ENCODE peak calls at places on chromosomes 11 and 22, in six cellular contexts. J is CD8-positive, alpha-beta memory T cell; S is upper lobe of right lung; Y is tibial artery; E is A549; N is GM23338. P is an unnamed sample.

GRCh38 chr11:60887531-60887930 is 18.9 kb downstream of the PRPF19 start:
- DNase-seq in J (no peak), Y (no peak), S (no peak), N (peak; percentile 77), E (peak; percentile 53), P (no peak)

GRCh38 chr11:117282956-117283355 is 8.2 kb upstream of the BACE1-AS start:
- DNase-seq in N (no peak), Y (no peak), S (no peak), E (no peak), J (no peak), P (no peak)

GRCh38 chr22:32080904-32081303 is 37.8 kb downstream of the SLC5A1 start:
- DNase-seq in S (no peak), J (peak; percentile 11), N (peak; percentile 84), Y (no peak), E (peak; percentile 60), P (no peak)

GRCh38 chr11:14894657-14895598 is 2.9 kb upstream of the CYP2R1 start:
- DNase-seq in J (no peak), Y (peak; percentile 67), N (no peak), E (no peak), S (peak; percentile 82), P (no peak)

GRCh38 chr11:67082071-67082791 is 25.6 kb downstream of the RHOD start:
- DNase-seq in S (no peak), Y (no peak), E (no peak), J (no peak), N (peak; percentile 61), P (no peak)

GRCh38 chr11:499201-500076 is 7.6 kb downstream of the RNH1 start:
- DNase-seq in Y (no peak), N (no peak), S (no peak), J (no peak), E (no peak), P (peak; percentile 70)

GRCh38 chr11:7892059-7892699 is 38.9 kb downstream of the OR10A6 start:
- DNase-seq in N (no peak), J (no peak), Y (no peak), E (no peak), S (no peak), P (no peak)

GRCh38 chr11:45906965-45907591 is at the start of gene FREY1:
- DNase-seq in N (no peak), Y (no peak), J (no peak), E (no peak), S (no peak), P (no peak)

GRCh38 chr11:2788751-2789140 is 89.0 kb upstream of the KCNQ1OT1 start:
- DNase-seq in S (peak; percentile 40), Y (no peak), N (no peak), J (no peak), E (no peak), P (no peak)

GRCh38 chr11:110438017-110438416 is 8.3 kb downstream of the FDX1 start:
- DNase-seq in N (no peak), S (no peak), J (no peak), Y (no peak), E (no peak), P (no peak)

GRCh38 chr11:121372671-121373429 is 79.3 kb upstream of the SORL1 start:
- DNase-seq in Y (no peak), J (no peak), E (no peak), N (peak; percentile 55), S (no peak), P (no peak)

GRCh38 chr11:74195828-74196227 is 24.7 kb downstream of the PPME1 start:
- DNase-seq in S (no peak), Y (no peak), J (no peak), N (no peak), E (no peak), P (no peak)

GRCh38 chr11:1877211-1878133 is 14.2 kb downstream of the PRR33 start:
- DNase-seq in Y (peak; percentile 53), E (no peak), S (peak; percentile 65), J (no peak), N (no peak), P (peak; percentile 88)

GRCh38 chr11:94145431-94145830 is 16.8 kb downstream of the PANX1 start:
- DNase-seq in S (no peak), Y (no peak), N (no peak), J (no peak), E (no peak), P (no peak)

GRCh38 chr22:26563022-26563421 is 26.9 kb downstream of the TPST2 start:
- DNase-seq in E (peak; percentile 13), J (no peak), Y (no peak), N (peak; percentile 49), S (no peak), P (no peak)

GRCh38 chr11:128709402-128709801 is 15.5 kb downstream of the FLI1 start:
- DNase-seq in S (no peak), J (no peak), Y (no peak), E (no peak), N (no peak), P (no peak)

GRCh38 chr11:127873478-127873877 is 713.9 kb downstream of the ETS1 start:
- DNase-seq in Y (no peak), N (no peak), E (no peak), S (no peak), J (no peak), P (no peak)

GRCh38 chr11:64863381-64864060 is 14.9 kb downstream of the EHD1 start:
- DNase-seq in S (no peak), E (no peak), N (no peak), Y (no peak), J (no peak), P (no peak)

GRCh38 chr22:39997939-39998726 is 3.4 kb downstream of the FAM83F start:
- DNase-seq in J (no peak), Y (no peak), N (peak; percentile 84), E (peak; percentile 23), S (no peak), P (peak; percentile 41)

GRCh38 chr11:127639916-127640315 is 639.3 kb upstream of the KIRREL3 start:
- DNase-seq in Y (no peak), E (no peak), S (no peak), J (no peak), N (no peak), P (no peak)

DNA sequence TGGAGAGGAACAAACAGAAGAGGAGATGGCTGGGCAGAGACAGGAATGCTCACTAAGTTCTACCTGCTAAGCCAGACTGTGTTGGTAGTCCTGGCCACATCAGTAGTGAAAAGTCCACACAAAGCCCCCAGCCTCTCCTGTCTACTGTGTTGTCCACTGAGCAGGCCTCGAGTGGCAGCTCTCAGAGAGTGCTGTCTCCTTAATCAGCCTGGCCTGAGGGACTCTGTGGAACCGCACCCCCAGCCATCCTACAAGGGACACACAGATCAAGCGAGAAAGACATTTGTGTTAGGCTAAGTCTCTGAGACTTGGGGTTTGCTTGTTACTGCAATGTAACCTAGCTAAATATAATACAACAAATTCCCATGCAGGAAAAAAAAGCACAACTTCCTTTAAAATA is 71.0 kb downstream of the PACSIN2 start:
- DNase-seq in J (no peak), E (no peak), Y (no peak), S (no peak), N (no peak), P (no peak)
- H3K4me1 ChIP-seq in J (peaks cover 23% of the 10 kb centered on the region), E (peaks cover 69% of the 10 kb centered on the region), Y (peaks cover 98% of the 10 kb centered on the region), S (peaks cover 50% of the 10 kb centered on the region), N (peaks cover 29% of the 10 kb centered on the region), P (peaks cover 12% of the 10 kb centered on the region)

DNA sequence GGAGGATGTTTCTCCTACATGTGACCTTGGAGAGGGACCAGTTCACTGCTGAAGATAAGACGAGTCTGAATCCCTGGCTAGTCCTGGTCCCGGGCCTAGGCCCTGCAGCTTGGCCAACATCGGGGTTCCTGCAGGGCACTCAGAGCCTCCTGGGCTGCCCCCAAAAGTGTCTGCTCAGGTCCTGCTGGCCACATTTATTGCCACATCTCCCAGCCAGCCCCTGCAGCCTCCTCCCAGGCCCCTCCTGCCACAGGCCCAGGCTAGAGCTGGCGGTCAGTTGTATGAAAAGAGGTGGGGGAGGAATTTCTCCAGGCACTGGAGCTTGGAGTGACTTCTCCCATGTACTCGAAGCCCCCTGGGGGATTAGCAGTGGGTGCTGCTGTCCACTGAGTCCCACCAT is 56.5 kb upstream of the PPARA start:
- DNase-seq in J (no peak), S (no peak), Y (no peak), E (no peak), N (no peak), P (no peak)
- H3K27ac ChIP-seq in J (no peak overlapping the region), S (peak overlapping the region; percentile 53), Y (peak overlapping the region; percentile 97), E (no peak overlapping the region), N (no peak overlapping the region), P (no peak overlapping the region)

GRCh38 chr11:16986434-16987204 is 27.6 kb downstream of the PLEKHA7 start:
- DNase-seq in N (peak; percentile 25), S (peak; percentile 81), Y (no peak), J (peak; percentile 69), E (no peak), P (no peak)

GRCh38 chr11:16982809-16983208 is 31.4 kb downstream of the PLEKHA7 start:
- DNase-seq in J (no peak), E (no peak), S (no peak), N (no peak), Y (no peak), P (no peak)

GRCh38 chr11:16982256-16982671 is 31.9 kb downstream of the PLEKHA7 start:
- DNase-seq in Y (no peak), N (peak; percentile 18), J (no peak), S (no peak), E (no peak), P (no peak)

GRCh38 chr11:16985297-16985696 is 28.9 kb downstream of the PLEKHA7 start:
- DNase-seq in J (no peak), S (no peak), E (no peak), Y (no peak), N (no peak), P (no peak)

DNA sequence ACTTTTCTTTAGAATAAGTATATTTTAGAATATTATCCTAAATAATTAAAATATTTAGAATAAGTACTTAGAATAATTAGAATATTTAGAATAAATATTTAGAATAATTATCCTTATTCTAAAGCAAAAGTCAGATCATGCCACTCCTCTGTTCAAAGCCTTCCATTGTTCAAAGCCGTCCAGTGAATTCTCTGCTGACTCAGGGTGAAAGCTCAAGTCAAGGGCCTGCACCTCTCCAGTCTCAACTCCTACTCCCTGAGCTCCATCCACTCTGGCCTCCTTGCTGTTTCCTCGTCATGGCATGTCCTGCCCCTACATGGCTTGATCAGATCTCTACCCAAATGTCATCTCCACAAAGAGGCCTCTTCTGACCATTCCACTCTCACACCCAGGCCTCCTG is 30.0 kb downstream of the PLEKHA7 start:
- DNase-seq in J (no peak), Y (no peak), E (no peak), S (no peak), N (no peak), P (no peak)
- H3K4me1 ChIP-seq in J (peaks cover 22% of the 10 kb centered on the region), Y (peaks cover 40% of the 10 kb centered on the region), E (peaks cover 28% of the 10 kb centered on the region), S (peaks cover 26% of the 10 kb centered on the region), N (peaks cover 18% of the 10 kb centered on the region), P (no peaks in the 10 kb centered on the region)

GRCh38 chr11:59009661-59010060 is 70.4 kb downstream of the GLYATL1 start:
- DNase-seq in J (no peak), E (no peak), S (no peak), N (no peak), Y (no peak), P (no peak)
- H3K27ac ChIP-seq in J (no peak overlapping the region), E (no peak overlapping the region), S (no peak overlapping the region), N (no peak overlapping the region), Y (no peak overlapping the region), P (no peak overlapping the region)

DNA sequence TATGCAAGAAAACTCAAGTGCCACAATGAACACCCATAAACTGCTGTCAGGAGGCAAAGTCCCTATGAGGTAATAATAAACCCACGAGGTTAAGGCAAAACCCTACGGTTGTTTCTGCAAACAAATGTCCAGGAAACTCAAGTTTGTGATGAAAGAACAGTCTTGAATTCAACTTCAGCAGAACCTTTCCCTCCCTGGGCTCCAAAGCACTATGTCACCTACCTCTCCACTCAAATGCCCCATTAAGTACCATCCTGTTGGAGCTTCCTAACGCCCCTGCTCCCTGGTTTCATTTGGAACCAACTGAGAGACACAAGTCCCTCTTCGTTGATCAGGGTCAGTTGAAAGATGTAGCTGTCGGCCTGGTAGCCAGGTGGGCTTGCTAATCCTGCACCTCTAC is 2.6 kb upstream of the C11orf91 start:
- DNase-seq in Y (no peak), E (peak; percentile 45), J (no peak), S (no peak), N (no peak), P (no peak)
- H3K4me1 ChIP-seq in Y (peaks cover 49% of the 10 kb centered on the region), E (peaks cover 76% of the 10 kb centered on the region), J (peaks cover 12% of the 10 kb centered on the region), S (peaks cover 66% of the 10 kb centered on the region), N (peaks cover 25% of the 10 kb centered on the region), P (no peaks in the 10 kb centered on the region)